ENCODE peak calls at places on chromosomes 16 and 17, in eight cellular contexts. V, Y, M, X, N, T, I and E are unnamed samples.

GRCh38 chr17:39196820-39197331 is 593 bp downstream of the CACNB1 start:
- DNase-seq in V (no peak), Y (no peak), M (no peak), X (peak; percentile 45), N (peak; percentile 87), T (no peak), I (peak; percentile 64), E (peak; percentile 35)

GRCh38 chr17:49969794-49970389 is 902 bp downstream of the DLX4 start:
- DNase-seq in V (no peak), Y (no peak), M (no peak), X (no peak), N (no peak), T (no peak), I (peak; percentile 54), E (no peak)

GRCh38 chr16:29745853-29746345 is at the start of gene C16orf54:
- DNase-seq in V (no peak), Y (no peak), M (peak; percentile 37), X (peak; percentile 94), N (no peak), T (no peak), I (peak; percentile 73), E (peak; percentile 95)

GRCh38 chr17:47301161-47301560 is 22.6 kb upstream of the EFCAB13 start:
- DNase-seq in V (no peak), Y (no peak), M (no peak), X (no peak), N (no peak), T (no peak), I (no peak), E (no peak)

GRCh38 chr16:26550111-26550610 is 516.6 kb upstream of the C16orf82 start:
- DNase-seq in V (no peak), Y (no peak), M (no peak), X (no peak), N (no peak), T (no peak), I (no peak), E (no peak)

GRCh38 chr17:39752241-39752831 is 14.6 kb downstream of the GRB7 start:
- DNase-seq in V (no peak), Y (no peak), M (peak; percentile 17), X (no peak), N (no peak), T (no peak), I (peak; percentile 13), E (no peak)

GRCh38 chr16:69039333-69039941 is 66.0 kb upstream of the HAS3 start:
- DNase-seq in V (no peak), Y (peak; percentile 50), M (no peak), X (no peak), N (peak; percentile 39), T (no peak), I (no peak), E (no peak)

GRCh38 chr16:86048882-86049585 is 150.1 kb downstream of the IRF8 start:
- DNase-seq in V (no peak), Y (no peak), M (no peak), X (no peak), N (no peak), T (no peak), I (no peak), E (peak; percentile 33)

GRCh38 chr17:42780816-42781638 is 617 bp downstream of the WNK4 start:
- DNase-seq in V (no peak), Y (no peak), M (no peak), X (no peak), N (no peak), T (no peak), I (no peak), E (no peak)

GRCh38 chr17:58348038-58348437 is 4.0 kb downstream of the SUPT4H1 start:
- DNase-seq in V (no peak), Y (no peak), M (no peak), X (no peak), N (no peak), T (no peak), I (no peak), E (no peak)
- TF ChIP-seq CTCF in V (no peak), Y (no peak), M (no peak), X (no peak), N (no peak), T (no peak), I (no peak), E (no peak)

GRCh38 chr16:17431904-17432625 is 38.7 kb downstream of the XYLT1 start:
- DNase-seq in V (no peak), Y (no peak), M (no peak), X (no peak), N (no peak), T (no peak), I (no peak), E (no peak)
- TF ChIP-seq CTCF in V (peak; percentile 16), Y (no peak), M (no peak), X (no peak), N (no peak), T (peak; percentile 40), I (no peak), E (no peak)

GRCh38 chr17:79990051-79990592 is 45.5 kb downstream of the TBC1D16 start:
- DNase-seq in V (no peak), Y (peak; percentile 22), M (no peak), X (no peak), N (no peak), T (peak; percentile 30), I (no peak), E (no peak)

GRCh38 chr17:79990704-79991103 is 45.0 kb downstream of the TBC1D16 start:
- DNase-seq in V (no peak), Y (no peak), M (no peak), X (no peak), N (no peak), T (no peak), I (no peak), E (no peak)

GRCh38 chr17:79991924-79992656 is 43.6 kb downstream of the TBC1D16 start:
- DNase-seq in V (no peak), Y (peak; percentile 9), M (no peak), X (peak; percentile 69), N (peak; percentile 68), T (no peak), I (no peak), E (peak; percentile 27)

GRCh38 chr17:79992657-79993389 is 42.8 kb downstream of the TBC1D16 start:
- DNase-seq in V (no peak), Y (no peak), M (no peak), X (no peak), N (no peak), T (no peak), I (no peak), E (peak; percentile 28)

GRCh38 chr17:79991140-79991923 is 44.3 kb downstream of the TBC1D16 start:
- DNase-seq in V (peak; percentile 69), Y (peak; percentile 81), M (peak; percentile 77), X (peak; percentile 93), N (peak; percentile 94), T (peak; percentile 79), I (peak; percentile 87), E (peak; percentile 91)
- TF ChIP-seq CTCF in V (peak; percentile 68), Y (peak; percentile 37), M (no peak), X (peak; percentile 76), N (peak; percentile 77), T (no peak), I (peak; percentile 57), E (peak; percentile 49)

GRCh38 chr17:1035546-1036170 is 38.7 kb downstream of the TIMM22 start:
- DNase-seq in V (no peak), Y (no peak), M (no peak), X (no peak), N (no peak), T (no peak), I (no peak), E (no peak)
- TF ChIP-seq CTCF in V (no peak), Y (no peak), M (no peak), X (no peak), N (no peak), T (no peak), I (no peak), E (no peak)

GRCh38 chr16:672851-673250 is 2.6 kb upstream of the RHBDL1 start:
- DNase-seq in V (no peak), Y (no peak), M (no peak), X (no peak), N (no peak), T (no peak), I (no peak), E (no peak)

GRCh38 chr16:673399-673991 is 2.0 kb upstream of the RHBDL1 start:
- DNase-seq in V (no peak), Y (no peak), M (no peak), X (no peak), N (no peak), T (no peak), I (no peak), E (no peak)

GRCh38 chr16:674968-675883 is at the start of gene RHBDL1:
- DNase-seq in V (no peak), Y (peak; percentile 50), M (no peak), X (no peak), N (peak; percentile 51), T (no peak), I (no peak), E (no peak)

GRCh38 chr16:675884-676564 is 553 bp downstream of the RHBDL1 start:
- DNase-seq in V (no peak), Y (no peak), M (no peak), X (no peak), N (no peak), T (no peak), I (no peak), E (no peak)

DNA sequence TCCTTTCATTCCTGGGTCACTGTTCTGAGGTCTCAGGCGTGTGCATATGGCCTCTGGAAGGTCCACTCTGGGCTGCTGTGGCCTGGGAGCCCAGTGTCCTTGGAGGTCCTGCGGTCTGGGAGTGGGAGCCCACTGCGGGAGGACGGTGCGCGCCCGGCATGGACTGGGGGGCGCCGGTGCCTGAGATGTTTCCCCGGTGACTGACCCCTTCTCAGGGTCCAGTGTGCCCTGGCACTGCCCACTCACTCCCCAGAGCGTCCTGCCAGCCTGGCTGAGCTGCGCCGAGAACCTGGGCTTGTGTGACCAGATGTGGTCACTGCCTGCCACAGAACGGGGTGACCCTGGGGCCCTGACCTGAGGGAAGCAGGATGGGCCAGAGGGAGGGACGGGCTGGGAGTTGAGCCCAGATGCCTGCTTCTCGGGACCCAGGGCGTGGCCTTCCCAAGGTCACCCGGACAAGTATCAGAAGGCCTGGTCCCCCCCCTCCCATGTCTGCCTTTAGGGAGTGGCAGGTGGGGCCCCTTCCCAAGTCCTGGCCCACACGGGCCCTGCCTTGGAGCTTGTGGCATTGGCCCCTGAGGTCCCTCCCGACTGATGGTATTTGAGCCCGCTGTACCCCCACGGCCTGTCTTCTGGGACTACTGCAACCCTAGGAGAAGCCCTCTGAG is 1.1 kb upstream of the RHBDL1 start:
- DNase-seq in V (no peak), Y (no peak), M (no peak), X (no peak), N (no peak), T (no peak), I (no peak), E (no peak)
- TF ChIP-seq CTCF in V (no peak), Y (no peak), M (no peak), X (no peak), N (no peak), T (no peak), I (no peak), E (no peak)